ENCODE peak calls at places on chromosomes 2 and 18, in ten cellular contexts. X is transverse colon; W is effector memory CD4-positive, alpha-beta T cell; P is upper lobe of right lung; D is brain microvascular endothelial cell; K is caudate nucleus; O is aorta; M is uterus; C is neuronal stem cell; S is CD8-positive, alpha-beta T cell. L is an unnamed sample.

GRCh38 chr2:175690113-175690716 is 311.9 kb downstream of the LNPK start:
- DNase-seq in D (peak), M (no peak), P (no peak), O (no peak), K (no peak), C (peak), S (no peak), W (no peak), X (peak), L (peak)

GRCh38 chr2:224901121-224901676 is 141.1 kb downstream of the DOCK10 start:
- DNase-seq in P (no peak), W (no peak), O (no peak), X (no peak), S (no peak), K (no peak), D (no peak), M (no peak), C (no peak), L (no peak)

GRCh38 chr2:41933035-41933429 is 114.8 kb upstream of the PKDCC start:
- DNase-seq in O (no peak), S (no peak), M (no peak), K (no peak), P (no peak), X (no peak), D (no peak), C (no peak), W (no peak), L (no peak)

GRCh38 chr2:168948621-168949212 is 47.6 kb downstream of the G6PC2 start:
- DNase-seq in O (no peak), M (no peak), K (no peak), P (no peak), W (no peak), C (peak), D (no peak), S (no peak), X (no peak), L (no peak)

GRCh38 chr2:195575879-195576391 is 81.1 kb upstream of the SLC39A10 start:
- DNase-seq in O (no peak), M (no peak), S (no peak), C (no peak), K (no peak), P (no peak), D (peak), W (no peak), X (peak), L (no peak)

GRCh38 chr2:178827739-178828487 is 20.7 kb upstream of the TTN start:
- DNase-seq in X (no peak), P (no peak), S (no peak), M (no peak), K (no peak), O (no peak), W (no peak), C (no peak), D (no peak), L (no peak)

GRCh38 chr2:120825370-120826259 is 89.9 kb downstream of the GLI2 start:
- DNase-seq in K (peak), W (no peak), D (peak), C (no peak), S (no peak), P (peak), O (peak), X (peak), M (peak), L (no peak)

GRCh38 chr2:113757059-113757657 is 716 bp upstream of the SLC35F5 start:
- DNase-seq in P (no peak), S (peak), M (no peak), W (no peak), O (no peak), K (peak), C (no peak), D (no peak), X (peak), L (no peak)

GRCh38 chr2:136215449-136215848 is 97.5 kb upstream of the CXCR4 start:
- DNase-seq in S (no peak), M (no peak), K (no peak), C (peak), P (no peak), O (no peak), W (no peak), D (no peak), X (no peak), L (no peak)

GRCh38 chr2:44742054-44742453 is 199.4 kb upstream of the SIX3 start:
- DNase-seq in O (no peak), X (no peak), P (no peak), M (no peak), K (no peak), W (no peak), S (no peak), D (no peak), C (no peak), L (no peak)

DNA sequence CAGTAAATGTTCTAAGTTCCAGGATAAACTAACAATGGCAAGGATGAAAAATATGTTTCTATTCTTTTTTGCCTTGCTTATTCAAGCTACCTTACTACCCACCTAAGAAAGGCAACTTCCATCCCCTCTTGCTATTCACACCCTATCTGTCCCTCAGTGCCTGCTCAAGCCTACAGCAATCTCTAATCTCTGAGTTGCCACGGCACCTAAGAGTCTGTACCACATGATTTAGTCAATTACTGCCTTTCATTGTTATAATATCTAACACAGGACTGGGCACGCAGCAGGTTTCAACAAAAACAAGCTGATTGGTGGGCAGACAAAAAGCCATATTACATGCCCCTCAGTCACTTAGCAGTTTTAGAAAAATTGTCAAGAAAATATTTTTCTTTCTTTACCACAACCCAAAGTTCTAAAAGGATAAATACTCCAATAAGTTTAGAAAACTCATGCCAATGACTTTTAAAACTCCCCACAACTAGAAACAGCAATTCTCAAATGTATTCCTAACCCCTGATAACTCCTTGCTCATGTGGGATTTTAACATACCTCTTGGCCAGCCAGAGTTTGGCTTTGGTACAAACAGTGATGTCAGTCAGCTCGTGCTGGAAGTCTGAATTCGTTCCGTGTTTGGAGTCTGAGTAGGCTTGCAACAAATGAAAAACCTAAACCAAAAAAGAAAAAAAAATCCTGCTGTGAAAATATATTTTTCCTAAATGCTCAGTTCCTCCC is 117.3 kb upstream of the ZFP36L2 start:
- DNase-seq in X (peak), W (no peak), P (no peak), C (no peak), D (peak), S (no peak), K (no peak), O (peak), M (peak), L (no peak)
- H3K27ac ChIP-seq in X (peak), W (no peak), P (peak), C (no peak), D (no peak), S (no peak), K (no peak), O (peak), M (peak), L (no peak)

GRCh38 chr2:55163258-55163657 is 68.8 kb downstream of the CLHC1 start:
- DNase-seq in K (no peak), M (peak), W (no peak), O (no peak), S (no peak), P (no peak), C (no peak), D (peak), X (no peak), L (no peak)

GRCh38 chr2:55160422-55160821 is 71.7 kb downstream of the CLHC1 start:
- DNase-seq in S (no peak), W (no peak), D (no peak), M (no peak), X (no peak), O (no peak), P (no peak), C (no peak), K (no peak), L (no peak)

GRCh38 chr2:55162284-55163006 is 69.6 kb downstream of the CLHC1 start:
- DNase-seq in P (no peak), W (no peak), O (no peak), D (no peak), S (no peak), C (no peak), M (no peak), K (no peak), X (no peak), L (no peak)

GRCh38 chr2:55159752-55160151 is 72.3 kb downstream of the CLHC1 start:
- DNase-seq in X (no peak), W (no peak), S (no peak), K (no peak), M (no peak), D (no peak), O (no peak), C (no peak), P (no peak), L (no peak)

DNA sequence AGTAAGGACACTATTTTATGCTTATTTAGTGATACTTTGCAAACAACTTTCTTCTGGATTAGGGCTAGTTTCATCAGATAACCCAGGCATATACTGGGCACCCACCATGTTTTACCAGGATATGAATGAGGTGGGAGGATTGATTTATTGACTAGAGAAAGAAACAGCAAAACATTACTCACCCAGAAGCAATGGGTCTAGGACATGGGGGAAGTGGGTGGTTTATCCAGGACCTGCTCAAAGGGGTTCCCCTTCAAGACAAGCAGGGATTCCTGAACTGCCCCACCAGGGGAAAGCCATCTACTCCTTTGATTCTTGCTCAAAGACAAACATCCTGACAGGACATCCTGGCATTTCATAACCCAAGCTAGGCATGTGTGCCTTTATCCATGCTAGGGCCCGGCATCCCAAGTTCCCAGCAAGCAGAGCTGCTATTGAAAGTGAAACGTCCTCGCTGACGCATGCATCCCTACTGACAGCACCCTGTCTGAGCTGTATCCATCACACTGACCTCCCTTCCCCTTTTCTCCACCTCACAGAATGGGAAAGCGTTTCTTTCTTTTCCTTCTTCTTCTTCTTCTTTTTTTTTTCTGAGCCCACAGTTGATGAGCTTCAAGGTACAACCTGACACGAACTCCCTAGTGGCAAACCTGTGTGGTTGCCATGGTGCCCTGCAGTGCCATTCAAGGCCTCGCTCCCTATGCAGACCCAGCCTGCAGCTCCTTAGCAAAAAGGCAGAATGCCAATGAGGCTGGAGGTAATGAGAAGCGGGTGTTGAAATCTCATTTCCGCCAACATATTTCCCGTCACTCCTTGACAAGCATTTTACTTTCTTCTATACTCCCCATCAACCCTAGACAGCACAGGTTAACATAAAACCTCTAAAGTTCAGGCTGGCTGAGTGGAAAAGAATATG is 70.5 kb downstream of the CLHC1 start:
- DNase-seq in K (no peak), C (no peak), X (no peak), P (peak), O (peak), S (no peak), D (no peak), W (no peak), M (no peak), L (no peak)
- H3K27ac ChIP-seq in K (peak), C (no peak), X (no peak), P (peak), O (no peak), S (no peak), D (no peak), W (no peak), M (peak), L (no peak)

DNA sequence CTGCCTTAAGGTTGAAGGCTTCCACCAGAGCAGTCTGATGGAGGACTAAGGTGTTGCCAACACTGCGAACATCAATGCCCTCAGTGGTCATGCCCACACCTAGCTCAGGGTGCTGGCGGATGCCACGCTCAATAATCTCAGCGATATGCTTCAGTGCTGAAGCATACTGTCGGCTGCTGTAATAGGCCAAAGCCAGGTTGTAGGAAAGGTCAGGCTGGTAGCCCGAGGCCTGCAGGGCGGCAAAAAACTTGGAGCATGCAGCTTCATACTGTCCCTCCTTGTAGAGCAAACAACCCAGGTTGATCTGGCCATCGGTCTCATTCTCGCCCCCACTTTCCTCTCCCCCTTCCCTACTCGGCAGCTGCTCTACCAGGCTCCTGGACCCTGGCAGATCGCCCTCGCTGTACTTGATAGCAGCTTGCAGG is 159.4 kb downstream of the AGPS start:
- DNase-seq in D (no peak), M (no peak), K (no peak), W (no peak), X (no peak), S (no peak), O (peak), C (no peak), P (no peak), L (no peak)
- H3K27ac ChIP-seq in D (no peak), M (no peak), K (peak), W (peak), X (peak), S (peak), O (no peak), C (no peak), P (peak), L (peak)

DNA sequence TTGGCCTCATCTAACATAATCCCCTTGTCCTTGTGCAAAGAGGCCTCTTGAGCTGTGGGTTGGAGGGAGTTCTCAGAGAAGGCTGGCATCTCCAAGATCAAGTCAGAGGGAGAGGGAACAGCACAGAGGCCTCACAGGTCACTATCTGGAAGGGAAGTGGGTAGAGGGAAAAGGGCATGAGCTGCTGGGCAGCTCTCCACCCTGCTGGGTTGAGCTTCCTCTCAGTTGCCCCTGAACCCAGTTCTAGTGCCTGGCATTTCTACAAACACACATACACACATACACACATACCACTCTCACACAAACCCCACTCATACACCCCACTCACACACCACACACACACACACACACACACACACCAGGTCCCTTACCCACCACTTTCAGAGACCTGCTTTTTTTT is 30.3 kb upstream of the RMP24 start:
- DNase-seq in X (no peak), C (no peak), S (no peak), D (no peak), M (no peak), O (no peak), P (no peak), W (no peak), K (no peak), L (no peak)
- H3K27ac ChIP-seq in X (no peak), C (no peak), S (no peak), D (no peak), M (no peak), O (no peak), P (no peak), W (no peak), K (no peak), L (no peak)

GRCh38 chr2:235131334-235132305 is 179.8 kb downstream of the SH3BP4 start:
- DNase-seq in O (no peak), W (no peak), S (no peak), K (no peak), D (no peak), X (no peak), M (no peak), P (no peak), C (no peak), L (no peak)

GRCh38 chr2:235133837-235134236 is 182.0 kb downstream of the SH3BP4 start:
- DNase-seq in P (no peak), W (no peak), S (no peak), D (no peak), O (no peak), C (no peak), K (no peak), M (no peak), X (no peak), L (no peak)

GRCh38 chr2:235129856-235130255 is 178.0 kb downstream of the SH3BP4 start:
- DNase-seq in W (no peak), O (no peak), C (no peak), X (no peak), S (no peak), P (no peak), M (no peak), K (no peak), D (no peak), L (no peak)

GRCh38 chr2:235135195-235135965 is 183.6 kb downstream of the SH3BP4 start:
- DNase-seq in M (no peak), S (no peak), O (no peak), X (no peak), D (no peak), K (no peak), C (no peak), W (no peak), P (no peak), L (no peak)

GRCh38 chr2:235132641-235133040 is 180.8 kb downstream of the SH3BP4 start:
- DNase-seq in X (no peak), S (no peak), K (no peak), O (no peak), C (no peak), P (no peak), M (no peak), W (no peak), D (no peak), L (no peak)
- H3K27ac ChIP-seq in X (no peak), S (no peak), K (no peak), O (no peak), C (no peak), P (no peak), M (no peak), W (no peak), D (no peak), L (no peak)

GRCh38 chr2:237282568-237283128 is 131.3 kb downstream of the COL6A3 start:
- DNase-seq in X (no peak), S (no peak), P (no peak), M (no peak), K (no peak), C (no peak), O (no peak), D (no peak), W (no peak), L (no peak)
- H3K27ac ChIP-seq in X (peak), S (no peak), P (no peak), M (peak), K (no peak), C (no peak), O (no peak), D (peak), W (no peak), L (no peak)

DNA sequence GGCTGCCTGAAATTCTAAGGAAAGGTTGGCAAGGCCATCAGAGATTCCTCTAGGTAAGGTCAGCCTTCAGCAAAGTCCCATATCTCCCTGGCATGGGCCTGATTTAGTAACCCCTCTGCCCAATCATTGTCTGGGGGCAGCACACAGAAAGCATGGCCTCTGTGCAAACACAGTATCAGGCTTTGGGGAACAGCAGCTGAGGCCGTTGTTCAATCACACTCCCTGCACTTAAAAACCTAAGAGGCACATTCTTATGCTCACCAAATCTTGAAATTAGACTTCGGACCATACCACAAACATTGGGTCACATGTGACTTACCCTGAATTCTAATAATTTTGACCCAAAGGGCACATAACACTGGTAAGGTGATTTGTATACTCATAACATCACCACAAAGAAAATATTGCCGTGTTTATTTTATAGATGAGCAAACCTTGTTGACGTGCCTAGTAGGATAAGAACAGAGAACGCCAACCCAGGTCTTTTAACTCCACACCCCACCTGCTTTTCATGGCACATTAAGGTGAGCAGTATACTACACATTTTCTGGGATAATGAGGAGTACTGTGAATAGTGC is 212.7 kb downstream of the HNMT start:
- DNase-seq in C (no peak), P (no peak), M (no peak), K (no peak), S (no peak), D (no peak), W (no peak), O (no peak), X (no peak), L (no peak)
- H3K27ac ChIP-seq in C (no peak), P (no peak), M (no peak), K (no peak), S (no peak), D (no peak), W (no peak), O (no peak), X (no peak), L (no peak)

DNA sequence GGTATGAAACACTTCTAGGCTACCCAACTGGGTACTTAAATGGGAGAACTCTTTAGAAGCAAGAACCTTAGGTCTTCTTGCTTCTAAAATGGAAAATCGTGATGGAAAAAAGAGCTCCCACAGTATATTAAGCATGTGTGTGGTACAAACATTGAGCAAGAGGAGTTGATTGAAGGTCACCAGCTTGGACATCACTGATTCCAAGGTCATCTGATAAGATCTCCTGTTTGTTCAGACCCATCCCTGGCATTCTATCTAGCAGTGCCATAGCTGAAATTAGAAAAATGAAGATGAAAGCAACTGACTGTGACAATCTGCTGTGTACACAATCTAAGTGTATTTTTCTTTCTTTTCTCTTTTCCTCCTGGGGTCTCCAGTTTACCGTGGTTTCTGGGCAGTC is 35.7 kb downstream of the TMEM182 start:
- DNase-seq in K (no peak), C (no peak), O (no peak), D (no peak), P (no peak), S (no peak), M (no peak), X (no peak), W (no peak), L (no peak)
- H3K27ac ChIP-seq in K (no peak), C (no peak), O (no peak), D (no peak), P (no peak), S (no peak), M (no peak), X (no peak), W (no peak), L (no peak)